ENCODE peak calls at places on chromosomes 13 and 19, in ten cellular contexts. D is cardiac muscle cell, Y is astrocyte of the spinal cord, B is cardiac fibroblast, E is mucosa of descending colon, N is PC-3, H is heart right ventricle, K is ascending aorta, P is lower lobe of right lung, J is Peyer's patch. S is an unnamed sample.
A peak's percentile ranks its signal among the peaks of the same experiment; 100 is the strongest.

GRCh38 chr13:79541426-79542049 is 60.6 kb downstream of the NDFIP2 start:
- DNase-seq in N (peak; percentile 82), J (no peak), P (no peak), D (peak; percentile 78), Y (peak; percentile 81), B (peak; percentile 83), K (no peak), E (no peak), H (no peak), S (peak; percentile 69)

GRCh38 chr19:47161876-47162489 is 31.3 kb downstream of the SAE1 start:
- DNase-seq in Y (no peak), E (no peak), D (no peak), P (no peak), H (no peak), J (no peak), N (no peak), K (no peak), B (no peak), S (no peak)

GRCh38 chr13:19324325-19324724 is 142.7 kb upstream of the TUBA3C start:
- DNase-seq in B (no peak), J (no peak), N (no peak), D (no peak), Y (no peak), K (no peak), P (no peak), H (no peak), E (no peak), S (no peak)

GRCh38 chr19:38441660-38442348 is 8.3 kb downstream of the RYR1 start:
- DNase-seq in Y (no peak), B (peak; percentile 15), D (peak; percentile 15), H (no peak), P (no peak), K (no peak), E (no peak), N (no peak), J (no peak), S (no peak)

GRCh38 chr19:5128932-5129389 is 160.0 kb downstream of the KDM4B start:
- DNase-seq in D (peak; percentile 75), H (no peak), K (no peak), B (peak; percentile 73), E (no peak), Y (peak; percentile 53), N (no peak), P (no peak), J (no peak), S (no peak)

GRCh38 chr19:47112166-47112663 is 1.4 kb downstream of the ZC3H4 start:
- DNase-seq in B (peak; percentile 94), P (peak; percentile 93), J (peak; percentile 94), D (peak; percentile 94), Y (peak; percentile 88), H (peak; percentile 91), K (no peak), N (peak; percentile 68), E (peak; percentile 95), S (peak; percentile 80)

GRCh38 chr13:53411443-53411842 is 382.8 kb downstream of the OLFM4 start:
- DNase-seq in J (no peak), Y (no peak), N (no peak), K (no peak), E (no peak), D (no peak), B (no peak), H (no peak), P (no peak), S (no peak)

GRCh38 chr19:41882568-41883462 is at the start of gene ARHGEF1:
- DNase-seq in J (peak; percentile 86), E (peak; percentile 88), B (peak; percentile 39), Y (no peak), K (no peak), H (peak; percentile 74), N (peak; percentile 35), P (peak; percentile 83), D (peak; percentile 40), S (peak; percentile 44)

GRCh38 chr13:112905990-112906641 is 62.9 kb upstream of the MCF2L start:
- DNase-seq in P (peak; percentile 37), E (no peak), J (peak; percentile 44), B (no peak), D (no peak), Y (no peak), K (no peak), H (no peak), N (peak; percentile 56), S (peak; percentile 67)

GRCh38 chr13:24271611-24272451 is 37.5 kb upstream of the C1QTNF9 start:
- DNase-seq in D (peak; percentile 90), H (peak; percentile 71), N (no peak), Y (peak; percentile 84), P (peak; percentile 79), B (peak; percentile 87), J (peak; percentile 85), K (no peak), E (peak; percentile 87), S (peak; percentile 49)

GRCh38 chr19:39188960-39189359 is 7.8 kb upstream of the NCCRP1 start:
- DNase-seq in Y (no peak), D (no peak), E (no peak), B (no peak), J (no peak), N (no peak), P (no peak), H (no peak), K (no peak), S (no peak)

DNA sequence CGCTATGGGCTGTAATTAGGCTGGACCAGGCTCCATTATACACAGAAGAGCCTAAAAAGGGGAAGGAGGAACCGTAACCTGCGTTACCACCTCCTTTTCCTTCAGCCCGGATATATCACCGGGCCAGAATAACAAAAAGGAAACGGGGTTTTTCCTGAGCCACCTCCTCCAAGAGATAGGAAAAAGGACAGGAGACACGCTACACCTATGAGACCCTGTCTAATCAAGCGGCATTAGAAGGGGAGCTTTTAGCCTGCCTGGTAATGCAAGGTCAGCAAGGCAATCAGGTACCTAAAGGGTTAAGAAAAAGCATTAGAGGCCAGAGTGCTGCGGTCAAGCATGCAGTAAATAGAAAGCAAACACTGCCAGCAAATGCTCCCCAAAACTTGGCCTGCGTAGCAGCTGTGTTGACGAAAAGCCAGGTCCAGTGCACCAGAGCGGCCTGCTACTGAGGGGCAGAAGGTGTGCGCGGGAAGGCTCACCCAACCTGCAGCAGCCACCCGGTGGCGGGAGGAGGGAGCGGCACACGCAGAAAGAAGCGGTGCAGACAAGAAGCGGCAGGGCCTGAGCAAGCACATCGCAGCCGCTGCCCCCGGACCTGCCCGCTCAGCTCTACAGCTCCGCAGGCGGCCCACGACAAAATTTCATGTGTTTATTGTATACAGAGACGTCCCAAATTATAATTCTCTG is 1466.1 kb downstream of the UQCRFS1 start:
- DNase-seq in N (peak; percentile 12), Y (no peak), D (peak; percentile 10), H (peak; percentile 34), J (peak; percentile 37), P (no peak), K (no peak), E (no peak), B (peak; percentile 25), S (peak; percentile 46)
- TF ChIP-seq CTCF in N (peak; percentile 19), Y (no peak), D (peak; percentile 9), H (peak; percentile 47), J (no peak), P (peak; percentile 29), K (no peak), E (no peak), B (peak; percentile 18), S (peak; percentile 40)

GRCh38 chr19:10284641-10285278 is 2.0 kb upstream of the ICAM4 start:
- DNase-seq in E (no peak), K (no peak), J (no peak), B (no peak), P (no peak), H (no peak), N (no peak), D (no peak), Y (no peak), S (no peak)

GRCh38 chr19:10286803-10287737 is at the start of gene ICAM4:
- DNase-seq in H (peak; percentile 89), D (peak; percentile 88), B (peak; percentile 75), E (peak; percentile 73), Y (no peak), P (peak; percentile 88), N (no peak), K (no peak), J (peak; percentile 66), S (peak; percentile 21)

GRCh38 chr19:10283301-10283733 is 3.4 kb upstream of the ICAM4 start:
- DNase-seq in H (no peak), D (no peak), B (no peak), N (peak; percentile 59), K (no peak), P (peak; percentile 80), E (no peak), J (no peak), Y (no peak), S (peak; percentile 40)

GRCh38 chr19:10283786-10284540 is 2.8 kb upstream of the ICAM4 start:
- DNase-seq in H (no peak), E (no peak), D (no peak), B (no peak), Y (no peak), J (no peak), K (no peak), P (no peak), N (no peak), S (no peak)

DNA sequence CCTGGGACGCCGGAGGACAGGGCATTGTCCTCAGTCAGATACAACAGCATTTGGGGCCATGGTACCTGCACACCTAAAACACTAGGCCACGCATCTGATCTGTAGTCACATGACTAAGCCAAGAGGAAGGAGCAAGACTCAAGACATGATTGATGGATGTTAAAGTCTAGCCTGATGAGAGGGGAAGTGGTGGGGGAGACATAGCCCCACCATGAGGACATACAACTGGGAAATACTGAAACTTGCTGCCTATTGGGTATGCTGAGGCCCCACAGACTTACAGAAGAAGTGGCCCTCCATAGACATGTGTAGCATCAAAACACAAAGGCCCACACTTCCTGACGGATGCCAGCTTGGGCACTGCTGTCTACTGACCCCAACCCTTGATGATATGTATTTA is 1.4 kb upstream of the ICAM4 start:
- DNase-seq in D (no peak), K (no peak), N (no peak), J (no peak), Y (no peak), H (no peak), E (no peak), B (no peak), P (no peak), S (no peak)
- H3K4me3 ChIP-seq in D (no peak overlapping the region), K (no peak overlapping the region), N (no peak overlapping the region), J (no peak overlapping the region), Y (no peak overlapping the region), H (no peak overlapping the region), E (no peak overlapping the region), B (no peak overlapping the region), P (no peak overlapping the region), S (no peak overlapping the region)

GRCh38 chr19:14097532-14098151 is 7.1 kb upstream of the SAMD1 start:
- DNase-seq in P (no peak), B (no peak), H (no peak), Y (no peak), N (no peak), D (no peak), K (no peak), J (no peak), E (no peak), S (no peak)
- TF ChIP-seq CTCF in P (no peak), B (peak; percentile 21), H (peak; percentile 31), Y (peak; percentile 19), N (peak; percentile 43), D (peak; percentile 10), K (no peak), J (no peak), E (no peak), S (no peak)

DNA sequence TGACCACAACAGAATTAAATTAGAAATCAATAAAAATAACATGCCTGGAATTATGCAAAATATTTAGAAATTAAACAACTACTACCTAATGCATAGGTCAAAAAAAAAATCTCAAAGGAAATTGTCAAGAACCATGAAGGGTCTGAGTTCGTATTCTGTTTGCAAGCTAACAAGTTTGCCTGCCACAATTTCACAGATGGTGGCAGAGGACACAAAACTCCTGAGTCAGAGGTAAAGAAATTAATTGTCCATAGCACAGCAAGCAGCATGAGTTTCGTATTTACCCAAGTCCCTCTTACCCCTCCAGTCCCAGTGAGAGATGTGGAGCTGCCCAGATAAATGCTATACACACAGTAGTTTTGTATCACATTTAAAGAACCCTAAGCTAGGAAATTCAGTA is 675.9 kb downstream of the UQCRFS1 start:
- DNase-seq in K (no peak), J (no peak), D (no peak), N (no peak), H (no peak), P (no peak), Y (no peak), B (no peak), E (no peak), S (no peak)
- H3K4me3 ChIP-seq in K (no peak overlapping the region), J (no peak overlapping the region), D (no peak overlapping the region), N (no peak overlapping the region), H (no peak overlapping the region), P (no peak overlapping the region), Y (no peak overlapping the region), B (no peak overlapping the region), E (no peak overlapping the region), S (no peak overlapping the region)

S was measured in epithelial cell of esophagus.